ENCODE peak calls at places on chromosomes 4 and X, in seven cellular contexts. One of them, this sample, is unnamed.

GRCh38 chr4:157700898-157701694 is 471.7 kb downstream of the GASK1B start:
- DNase-seq in activated CD4-positive, alpha-beta T cell treated with anti-CD3 and anti-CD28 coated beads for 1 hour: no peak
- DNase-seq in hippocampal formation: no peak
- DNase-seq in stimulated activated CD4-positive, alpha-beta T cell treated with anti-CD3 and anti-CD28 coated beads, Interleukin-4, amount 100 ng/mL, for 48 hours: no peak
- DNase-seq in K562: peak; percentile 1
- DNase-seq in astrocyte of the spinal cord: peak; percentile 12
- DNase-seq in frontal cortex: no peak
- DNase-seq in this sample: no peak

GRCh38 chr4:71520850-71521249 is 182.0 kb downstream of the SLC4A4 start:
- DNase-seq in frontal cortex: no peak
- DNase-seq in hippocampal formation: no peak
- DNase-seq in stimulated activated CD4-positive, alpha-beta T cell treated with anti-CD3 and anti-CD28 coated beads, Interleukin-4, amount 100 ng/mL, for 48 hours: no peak
- DNase-seq in astrocyte of the spinal cord: no peak
- DNase-seq in K562: no peak
- DNase-seq in activated CD4-positive, alpha-beta T cell treated with anti-CD3 and anti-CD28 coated beads for 1 hour: no peak
- DNase-seq in this sample: no peak

GRCh38 chr4:100289530-100289888 is 99.2 kb upstream of the DDIT4L start:
- DNase-seq in frontal cortex: no peak
- DNase-seq in activated CD4-positive, alpha-beta T cell treated with anti-CD3 and anti-CD28 coated beads for 1 hour: no peak
- DNase-seq in hippocampal formation: no peak
- DNase-seq in K562: no peak
- DNase-seq in astrocyte of the spinal cord: no peak
- DNase-seq in stimulated activated CD4-positive, alpha-beta T cell treated with anti-CD3 and anti-CD28 coated beads, Interleukin-4, amount 100 ng/mL, for 48 hours: no peak
- DNase-seq in this sample: no peak

GRCh38 chr4:177404980-177405379 is 37.3 kb downstream of the AGA start:
- DNase-seq in activated CD4-positive, alpha-beta T cell treated with anti-CD3 and anti-CD28 coated beads for 1 hour: no peak
- DNase-seq in astrocyte of the spinal cord: no peak
- DNase-seq in stimulated activated CD4-positive, alpha-beta T cell treated with anti-CD3 and anti-CD28 coated beads, Interleukin-4, amount 100 ng/mL, for 48 hours: no peak
- DNase-seq in frontal cortex: no peak
- DNase-seq in K562: no peak
- DNase-seq in hippocampal formation: no peak
- DNase-seq in this sample: no peak

GRCh38 chr4:21728231-21728758 is 220.3 kb downstream of the KCNIP4 start:
- DNase-seq in activated CD4-positive, alpha-beta T cell treated with anti-CD3 and anti-CD28 coated beads for 1 hour: no peak
- DNase-seq in K562: no peak
- DNase-seq in stimulated activated CD4-positive, alpha-beta T cell treated with anti-CD3 and anti-CD28 coated beads, Interleukin-4, amount 100 ng/mL, for 48 hours: no peak
- DNase-seq in hippocampal formation: no peak
- DNase-seq in frontal cortex: no peak
- DNase-seq in astrocyte of the spinal cord: no peak
- DNase-seq in this sample: no peak

GRCh38 chr4:93042746-93043145 is 739.0 kb downstream of the GRID2 start:
- DNase-seq in stimulated activated CD4-positive, alpha-beta T cell treated with anti-CD3 and anti-CD28 coated beads, Interleukin-4, amount 100 ng/mL, for 48 hours: no peak
- DNase-seq in frontal cortex: no peak
- DNase-seq in hippocampal formation: no peak
- DNase-seq in astrocyte of the spinal cord: no peak
- DNase-seq in K562: no peak
- DNase-seq in activated CD4-positive, alpha-beta T cell treated with anti-CD3 and anti-CD28 coated beads for 1 hour: no peak
- DNase-seq in this sample: no peak

GRCh38 chr4:1009647-1010521 is 1.5 kb upstream of the FGFRL1 start:
- DNase-seq in astrocyte of the spinal cord: peak; percentile 32
- DNase-seq in activated CD4-positive, alpha-beta T cell treated with anti-CD3 and anti-CD28 coated beads for 1 hour: peak; percentile 67
- DNase-seq in K562: peak; percentile 69
- DNase-seq in hippocampal formation: peak; percentile 48
- DNase-seq in frontal cortex: peak; percentile 91
- DNase-seq in stimulated activated CD4-positive, alpha-beta T cell treated with anti-CD3 and anti-CD28 coated beads, Interleukin-4, amount 100 ng/mL, for 48 hours: peak; percentile 72
- DNase-seq in this sample: peak; percentile 70

GRCh38 chrX:131277543-131278115 is 11.5 kb downstream of the IGSF1 start:
- DNase-seq in activated CD4-positive, alpha-beta T cell treated with anti-CD3 and anti-CD28 coated beads for 1 hour: no peak
- DNase-seq in hippocampal formation: no peak
- DNase-seq in astrocyte of the spinal cord: no peak
- DNase-seq in frontal cortex: no peak
- DNase-seq in K562: no peak
- DNase-seq in stimulated activated CD4-positive, alpha-beta T cell treated with anti-CD3 and anti-CD28 coated beads, Interleukin-4, amount 100 ng/mL, for 48 hours: no peak
- DNase-seq in this sample: no peak

This sample was measured in T-helper 17 cell.